ENCODE peak calls at places on chromosomes 3 and 15, in four cellular contexts. Q is suprapubic skin, B is epithelial cell of esophagus, F is MM.1S. W is an unnamed sample.

GRCh38 chr3:167615030-167615429 is 38.7 kb downstream of the WDR49 start:
- DNase-seq in Q (no peak), B (no peak), F (no peak), W (no peak)

GRCh38 chr3:16890605-16891333 is 6.0 kb downstream of the PLCL2 start:
- DNase-seq in Q (no peak), B (peak), F (no peak), W (no peak)

GRCh38 chr3:191358929-191359328 is 28.6 kb upstream of the UTS2B start:
- DNase-seq in Q (no peak), B (peak), F (no peak), W (no peak)

GRCh38 chr15:60634815-60635214 is 155.9 kb upstream of the ICE2 start:
- DNase-seq in Q (no peak), B (no peak), F (no peak), W (peak)

GRCh38 chr15:73949496-73949895 is 23.2 kb downstream of the LOXL1 start:
- DNase-seq in Q (no peak), B (no peak), F (no peak), W (no peak)

GRCh38 chr3:36060950-36061349 is 319.4 kb upstream of the STAC start:
- DNase-seq in Q (no peak), B (peak), F (no peak), W (no peak)

GRCh38 chr3:122964844-122965243 is 62.7 kb downstream of the SEMA5B start:
- DNase-seq in Q (no peak), B (peak), F (no peak), W (no peak)

GRCh38 chr15:64017082-64017588 is 29.1 kb downstream of the DAPK2 start:
- DNase-seq in Q (no peak), B (peak), F (no peak), W (no peak)

GRCh38 chr3:193845144-193845543 is 252.1 kb downstream of the OPA1 start:
- DNase-seq in Q (no peak), B (no peak), F (no peak), W (no peak)

GRCh38 chr3:20683912-20684311 is 497.9 kb upstream of the SGO1 start:
- DNase-seq in Q (no peak), B (no peak), F (no peak), W (no peak)

GRCh38 chr15:29613951-29614382 is 208.3 kb downstream of the TJP1 start:
- DNase-seq in Q (no peak), B (peak), F (peak), W (no peak)

GRCh38 chr15:40333922-40334492 is 6.7 kb downstream of the CCDC9B start:
- DNase-seq in Q (no peak), B (peak), F (no peak), W (peak)

GRCh38 chr15:70251246-70251990 is 153.7 kb upstream of the TLE3 start:
- DNase-seq in Q (no peak), B (peak), F (no peak), W (no peak)

GRCh38 chr15:57866149-57866736 is 159.7 kb downstream of the POLR2M start:
- DNase-seq in Q (no peak), B (peak), F (peak), W (peak)

GRCh38 chr15:52217186-52217585 is 26.0 kb upstream of the GNB5 start:
- DNase-seq in Q (no peak), B (peak), F (no peak), W (no peak)

GRCh38 chr3:172065534-172065933 is 26.2 kb downstream of the FNDC3B start:
- DNase-seq in Q (no peak), B (no peak), F (no peak), W (no peak)

DNA sequence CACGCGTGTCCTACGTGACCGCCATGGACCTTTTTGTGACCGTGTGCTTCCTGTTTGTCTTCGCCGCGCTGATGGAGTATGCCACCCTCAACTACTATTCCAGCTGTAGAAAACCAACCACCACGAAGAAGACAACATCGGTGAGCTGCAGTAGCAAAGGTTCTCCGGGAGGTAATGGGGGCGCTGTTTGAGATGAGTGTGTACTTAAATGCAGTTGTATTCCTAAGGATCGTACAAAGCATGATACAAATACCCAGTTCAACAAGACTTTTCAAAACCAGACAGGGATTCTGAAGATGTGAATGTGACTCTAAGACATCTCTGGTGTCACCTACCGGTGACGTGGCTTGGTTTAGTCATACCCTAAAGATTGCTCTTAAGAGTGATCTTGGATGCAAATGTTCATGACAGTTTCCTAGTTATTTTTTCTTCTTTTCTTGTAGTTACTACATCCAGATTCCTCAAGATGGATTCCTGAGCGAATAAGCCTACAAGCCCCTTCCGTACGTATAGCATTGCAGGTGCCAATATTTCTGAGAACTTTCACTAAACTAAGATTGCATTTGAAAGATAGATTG is 556.6 kb downstream of the GABRG3 start:
- DNase-seq in Q (no peak), B (no peak), F (no peak), W (no peak)
- TF ChIP-seq CTCF in Q (no peak), B (no peak), F (no peak), W (no peak)

GRCh38 chr3:39099242-39099641 is 8.2 kb downstream of the GORASP1 start:
- DNase-seq in Q (no peak), B (no peak), F (no peak), W (no peak)
- TF ChIP-seq CTCF in Q (no peak), B (no peak), F (no peak), W (no peak)

GRCh38 chr3:127448161-127448561 is 142.4 kb downstream of the TPRA1 start:
- DNase-seq in Q (peak), B (no peak), F (peak), W (no peak)
- TF ChIP-seq CTCF in Q (no peak), B (peak), F (no peak), W (no peak)

GRCh38 chr3:135452881-135453280 is 512.6 kb upstream of the PPP2R3A start:
- DNase-seq in Q (no peak), B (no peak), F (no peak), W (no peak)

GRCh38 chr3:135447478-135447877 is 518.0 kb upstream of the PPP2R3A start:
- DNase-seq in Q (no peak), B (no peak), F (no peak), W (no peak)

GRCh38 chr3:135449046-135449445 is 516.5 kb upstream of the PPP2R3A start:
- DNase-seq in Q (no peak), B (no peak), F (no peak), W (no peak)

GRCh38 chr3:135450985-135451384 is 514.5 kb upstream of the PPP2R3A start:
- DNase-seq in Q (no peak), B (no peak), F (no peak), W (no peak)

GRCh38 chr3:135448520-135448919 is 517.0 kb upstream of the PPP2R3A start:
- DNase-seq in Q (no peak), B (no peak), F (no peak), W (no peak)
- TF ChIP-seq CTCF in Q (no peak), B (no peak), F (no peak), W (no peak)

GRCh38 chr3:114445233-114445632 is 151.4 kb downstream of the TIGIT start:
- DNase-seq in Q (no peak), B (no peak), F (no peak), W (no peak)

GRCh38 chr3:114447950-114448479 is 154.2 kb downstream of the TIGIT start:
- DNase-seq in Q (no peak), B (no peak), F (no peak), W (no peak)

GRCh38 chr3:114446605-114447004 is 152.8 kb downstream of the TIGIT start:
- DNase-seq in Q (no peak), B (no peak), F (no peak), W (no peak)

GRCh38 chr3:114449271-114450007 is 155.6 kb downstream of the TIGIT start:
- DNase-seq in Q (no peak), B (peak), F (no peak), W (no peak)

GRCh38 chr3:114447545-114447944 is 153.7 kb downstream of the TIGIT start:
- DNase-seq in Q (no peak), B (no peak), F (no peak), W (no peak)
- TF ChIP-seq CTCF in Q (no peak), B (no peak), F (no peak), W (peak)

GRCh38 chr3:42827654-42828053 is 18.4 kb downstream of the ACKR2 start:
- DNase-seq in Q (no peak), B (peak), F (no peak), W (no peak)

GRCh38 chr3:42831321-42831713 is 22.1 kb downstream of the ACKR2 start:
- DNase-seq in Q (peak), B (peak), F (peak), W (peak)

GRCh38 chr3:42829628-42830436 is 20.6 kb downstream of the ACKR2 start:
- DNase-seq in Q (no peak), B (peak), F (no peak), W (no peak)

GRCh38 chr3:42829083-42829627 is 19.9 kb downstream of the ACKR2 start:
- DNase-seq in Q (no peak), B (peak), F (no peak), W (no peak)

GRCh38 chr3:42830437-42831320 is 21.4 kb downstream of the ACKR2 start:
- DNase-seq in Q (no peak), B (peak), F (no peak), W (no peak)
- TF ChIP-seq CTCF in Q (peak), B (peak), F (peak), W (peak)

DNA sequence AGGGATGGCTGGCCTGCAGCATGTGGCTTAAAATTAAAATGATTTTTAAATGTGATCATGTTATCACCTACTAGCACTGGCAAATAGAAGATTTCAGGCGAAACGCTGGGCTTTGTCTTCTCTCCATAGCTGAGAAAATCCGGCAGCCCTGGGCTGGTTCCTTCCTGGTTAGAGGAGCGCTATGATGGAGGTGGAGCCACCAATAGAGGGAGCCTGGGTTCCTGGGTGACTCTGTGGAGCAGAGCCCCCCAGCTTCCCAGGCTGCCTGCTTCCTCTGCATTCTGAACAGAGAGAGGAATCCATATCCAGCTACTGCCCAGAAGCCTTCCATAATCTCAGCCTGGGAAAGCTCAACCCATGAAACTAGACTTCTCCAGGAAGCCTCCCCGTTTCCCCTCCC is 32.6 kb upstream of the IQSEC1 start:
- DNase-seq in Q (no peak), B (no peak), F (no peak), W (no peak)
- TF ChIP-seq CTCF in Q (no peak), B (no peak), F (no peak), W (no peak)

GRCh38 chr3:128879125-128879969 is at the start of gene ACAD9:
- DNase-seq in Q (peak), B (peak), F (peak), W (peak)
- TF ChIP-seq CTCF in Q (no peak), B (no peak), F (no peak), W (no peak)